ENCODE peak calls at places on chromosomes 4 and X, in four cellular contexts. One of them, this sample, is unnamed.

GRCh38 chr4:184389978-184390518 is 84.3 kb downstream of the IRF2 start:
- DNase-seq in HepG2: no peak
- DNase-seq in H1: no peak
- DNase-seq in K562: no peak
- DNase-seq in this sample: no peak

GRCh38 chr4:7233601-7234000 is 41.3 kb downstream of the SORCS2 start:
- DNase-seq in HepG2: no peak
- DNase-seq in H1: no peak
- DNase-seq in K562: no peak
- DNase-seq in this sample: no peak

GRCh38 chr4:8274772-8275241 is 5.3 kb downstream of the HTRA3 start:
- DNase-seq in HepG2: no peak
- DNase-seq in H1: no peak
- DNase-seq in K562: no peak
- DNase-seq in this sample: no peak

GRCh38 chrX:31420711-31421151 is 348.9 kb upstream of the FTHL17 start:
- DNase-seq in HepG2: no peak
- DNase-seq in H1: no peak
- DNase-seq in K562: no peak
- DNase-seq in this sample: no peak

GRCh38 chr4:1751155-1751918 is 30.0 kb downstream of the TACC3 start:
- DNase-seq in HepG2: no peak
- DNase-seq in H1: no peak
- DNase-seq in K562: no peak
- DNase-seq in this sample: no peak

GRCh38 chr4:133062851-133063250 is 86.2 kb upstream of the PCDH10 start:
- DNase-seq in HepG2: no peak
- DNase-seq in H1: no peak
- DNase-seq in K562: no peak
- DNase-seq in this sample: no peak

GRCh38 chr4:7390366-7390765 is 44.4 kb downstream of the PSAPL1 start:
- DNase-seq in HepG2: no peak
- DNase-seq in H1: no peak
- DNase-seq in K562: no peak
- DNase-seq in this sample: no peak

GRCh38 chr4:6283282-6283681 is 13.6 kb downstream of the WFS1 start:
- DNase-seq in HepG2: no peak
- DNase-seq in H1: no peak
- DNase-seq in K562: no peak
- DNase-seq in this sample: no peak

GRCh38 chr4:138507527-138507926 is 265.4 kb upstream of the SLC7A11 start:
- DNase-seq in HepG2: no peak
- DNase-seq in H1: no peak
- DNase-seq in K562: no peak
- DNase-seq in this sample: peak; percentile 3

GRCh38 chr4:2104556-2105345 is 45.6 kb downstream of the NAT8L start:
- DNase-seq in HepG2: no peak
- DNase-seq in H1: no peak
- DNase-seq in K562: no peak
- DNase-seq in this sample: no peak

GRCh38 chr4:142347241-142347640 is 498.9 kb downstream of the INPP4B start:
- DNase-seq in HepG2: no peak
- DNase-seq in H1: no peak
- DNase-seq in K562: no peak
- DNase-seq in this sample: peak; percentile 13

GRCh38 chr4:139956436-139957107 is 197.4 kb downstream of the MAML3 start:
- DNase-seq in HepG2: no peak
- DNase-seq in H1: no peak
- DNase-seq in K562: no peak
- DNase-seq in this sample: no peak

GRCh38 chrX:110086162-110086915 is 83.4 kb downstream of the TMEM164 start:
- DNase-seq in HepG2: peak; percentile 73
- DNase-seq in H1: no peak
- DNase-seq in K562: no peak
- DNase-seq in this sample: peak; percentile 75

GRCh38 chr4:21522296-21522695 is 426.3 kb downstream of the KCNIP4 start:
- DNase-seq in HepG2: no peak
- DNase-seq in H1: no peak
- DNase-seq in K562: no peak
- DNase-seq in this sample: no peak

GRCh38 chr4:47838445-47838844 is 578 bp upstream of the CORIN start:
- DNase-seq in HepG2: no peak
- DNase-seq in H1: no peak
- DNase-seq in K562: no peak
- DNase-seq in this sample: no peak

GRCh38 chrX:64204252-64204651 is 1.3 kb downstream of the AMER1 start:
- DNase-seq in HepG2: peak; percentile 55
- DNase-seq in H1: no peak
- DNase-seq in K562: no peak
- DNase-seq in this sample: no peak

GRCh38 chrX:41956027-41956426 is 32.7 kb upstream of the CASK start:
- DNase-seq in HepG2: no peak
- DNase-seq in H1: no peak
- DNase-seq in K562: peak; percentile 49
- DNase-seq in this sample: no peak

GRCh38 chrX:51456814-51457213 is 39.6 kb downstream of the NUDT11 start:
- DNase-seq in HepG2: peak; percentile 0
- DNase-seq in H1: no peak
- DNase-seq in K562: no peak
- DNase-seq in this sample: no peak

GRCh38 chrX:64427787-64428186 is 32.5 kb upstream of the MTMR8 start:
- DNase-seq in HepG2: no peak
- DNase-seq in H1: no peak
- DNase-seq in K562: no peak
- DNase-seq in this sample: no peak

GRCh38 chrX:18668468-18668867 is 3.4 kb downstream of the RS1 start:
- DNase-seq in HepG2: no peak
- DNase-seq in H1: no peak
- DNase-seq in K562: no peak
- DNase-seq in this sample: no peak

GRCh38 chr4:102623622-102624021 is 122.5 kb downstream of the NFKB1 start:
- DNase-seq in HepG2: peak; percentile 77
- DNase-seq in H1: no peak
- DNase-seq in K562: peak; percentile 33
- DNase-seq in this sample: peak; percentile 81

DNA sequence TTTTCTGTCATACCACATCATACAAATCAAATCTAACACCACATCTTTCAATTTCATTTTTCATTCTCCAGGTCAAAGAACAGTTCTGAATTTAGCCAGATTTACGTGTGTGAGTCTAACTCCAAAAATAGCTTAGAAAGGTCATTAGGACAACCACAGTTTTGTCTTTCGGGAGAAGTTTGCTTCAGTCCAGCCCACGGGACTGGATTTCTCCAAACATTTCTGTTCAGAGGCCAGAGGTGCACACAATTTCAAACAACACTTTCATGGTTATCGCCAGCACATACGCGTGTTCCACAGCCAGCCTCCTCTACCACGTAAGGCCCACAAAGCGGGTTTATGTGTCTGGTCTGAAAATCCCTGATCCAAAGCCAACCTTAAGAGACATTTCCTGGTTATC is 65.9 kb downstream of the VEGFC start:
- DNase-seq in HepG2: no peak
- DNase-seq in H1: no peak
- DNase-seq in K562: no peak
- DNase-seq in this sample: no peak
- H3K4me2 ChIP-seq in HepG2: no peak overlapping the region
- H3K4me2 ChIP-seq in H1: no peak overlapping the region
- H3K4me2 ChIP-seq in K562: no peak overlapping the region
- H3K4me2 ChIP-seq in this sample: no peak overlapping the region

GRCh38 chr4:76752911-76753494 is 144.9 kb downstream of the SOWAHB start:
- DNase-seq in HepG2: no peak
- DNase-seq in H1: no peak
- DNase-seq in K562: no peak
- DNase-seq in this sample: peak; percentile 29
- TF ChIP-seq PHF8 in HepG2: no peak
- TF ChIP-seq PHF8 in H1: no peak
- TF ChIP-seq PHF8 in K562: no peak
- TF ChIP-seq PHF8 in this sample: no peak

GRCh38 chrX:12372111-12372510 is 233.8 kb downstream of the FRMPD4 start:
- DNase-seq in HepG2: no peak
- DNase-seq in H1: peak; percentile 17
- DNase-seq in K562: no peak
- DNase-seq in this sample: no peak
- H3K4me2 ChIP-seq in HepG2: no peak overlapping the region
- H3K4me2 ChIP-seq in H1: no peak overlapping the region
- H3K4me2 ChIP-seq in K562: no peak overlapping the region
- H3K4me2 ChIP-seq in this sample: no peak overlapping the region

DNA sequence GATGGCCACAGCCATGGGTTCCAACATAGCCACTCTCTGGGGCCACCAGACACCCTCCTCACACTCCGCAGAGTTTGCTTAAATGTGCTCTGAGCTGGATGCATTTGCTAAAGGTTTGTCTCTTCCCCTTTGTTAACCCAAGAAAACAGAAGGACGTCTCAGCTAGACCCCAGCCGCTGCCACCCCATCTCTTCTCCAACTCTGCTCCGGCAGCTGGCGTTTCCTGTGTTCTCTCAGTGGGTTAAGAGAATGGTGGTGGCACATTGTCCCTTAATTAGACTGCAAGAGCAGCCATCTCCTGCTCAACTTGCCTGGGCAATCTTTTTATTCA is 43.7 kb upstream of the FAM9C start:
- DNase-seq in HepG2: no peak
- DNase-seq in H1: no peak
- DNase-seq in K562: no peak
- DNase-seq in this sample: no peak
- TF ChIP-seq PHF8 in HepG2: no peak
- TF ChIP-seq PHF8 in H1: no peak
- TF ChIP-seq PHF8 in K562: no peak
- TF ChIP-seq PHF8 in this sample: no peak

DNA sequence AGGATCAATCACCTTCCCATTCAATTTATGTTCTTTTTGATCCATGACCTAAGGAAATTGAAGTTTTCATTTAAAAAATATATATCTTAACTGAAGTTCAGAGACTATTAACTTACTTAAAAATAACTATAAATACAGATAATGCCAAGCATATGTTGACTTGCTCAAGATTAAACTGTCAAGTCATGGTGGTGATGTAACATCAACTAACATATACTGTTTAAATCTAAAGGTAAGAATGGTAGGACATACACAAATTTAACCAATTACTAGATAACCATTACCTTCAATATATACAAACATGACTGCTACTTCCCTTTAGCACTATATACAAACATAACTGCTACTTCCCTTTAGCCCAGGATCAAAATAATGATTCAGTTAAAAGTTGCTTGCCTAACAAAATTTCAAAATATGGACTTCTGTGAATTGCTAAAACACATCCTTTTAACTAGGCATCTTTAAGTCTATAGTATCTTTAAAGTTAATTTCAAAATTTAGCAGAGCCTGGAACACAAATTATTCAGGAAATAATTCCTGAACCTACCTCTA is 14.9 kb downstream of the HNRNPD start:
- DNase-seq in HepG2: no peak
- DNase-seq in H1: no peak
- DNase-seq in K562: no peak
- DNase-seq in this sample: no peak
- H3K4me2 ChIP-seq in HepG2: no peak overlapping the region
- H3K4me2 ChIP-seq in H1: no peak overlapping the region
- H3K4me2 ChIP-seq in K562: no peak overlapping the region
- H3K4me2 ChIP-seq in this sample: no peak overlapping the region

DNA sequence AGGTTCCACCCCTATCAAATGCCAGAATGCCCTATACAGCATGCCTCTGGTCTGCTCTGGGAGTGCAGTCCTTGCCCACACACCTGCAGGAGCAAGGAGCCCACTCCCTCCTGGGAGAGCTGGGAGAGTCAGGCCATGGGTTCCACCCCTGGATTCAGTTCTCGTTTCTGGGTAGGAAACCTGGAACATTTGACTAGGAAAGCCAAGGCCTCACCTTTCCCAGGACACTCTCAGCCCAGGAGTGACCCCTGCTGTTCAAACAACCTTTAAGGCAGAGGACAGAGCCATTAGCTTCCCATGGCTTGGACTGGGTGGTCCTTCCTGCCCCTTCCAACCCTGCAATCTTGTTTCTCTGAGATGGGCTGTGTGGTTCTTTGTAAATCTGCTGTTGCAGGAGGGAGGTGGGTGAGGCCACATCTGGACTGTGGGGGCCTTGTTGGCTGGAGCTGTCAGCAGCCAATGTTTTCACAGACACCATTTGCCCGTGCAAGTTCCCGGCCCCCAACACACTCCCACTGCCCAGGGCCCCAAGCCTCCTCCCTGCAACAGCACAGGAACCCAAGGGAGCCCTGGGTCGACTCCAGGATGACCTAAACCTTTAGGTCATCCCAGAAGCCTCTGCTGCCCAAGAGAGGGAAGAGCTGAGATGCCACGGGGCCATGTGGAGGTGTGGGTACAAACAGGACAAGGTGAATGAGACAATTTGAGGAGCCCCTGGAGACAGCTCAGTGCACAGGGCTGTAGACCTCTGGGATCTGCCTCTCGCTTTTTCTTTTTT is 104.4 kb downstream of the PJA1 start:
- DNase-seq in HepG2: peak; percentile 21
- DNase-seq in H1: no peak
- DNase-seq in K562: no peak
- DNase-seq in this sample: peak; percentile 23
- TF ChIP-seq PHF8 in HepG2: no peak
- TF ChIP-seq PHF8 in H1: no peak
- TF ChIP-seq PHF8 in K562: no peak
- TF ChIP-seq PHF8 in this sample: no peak

DNA sequence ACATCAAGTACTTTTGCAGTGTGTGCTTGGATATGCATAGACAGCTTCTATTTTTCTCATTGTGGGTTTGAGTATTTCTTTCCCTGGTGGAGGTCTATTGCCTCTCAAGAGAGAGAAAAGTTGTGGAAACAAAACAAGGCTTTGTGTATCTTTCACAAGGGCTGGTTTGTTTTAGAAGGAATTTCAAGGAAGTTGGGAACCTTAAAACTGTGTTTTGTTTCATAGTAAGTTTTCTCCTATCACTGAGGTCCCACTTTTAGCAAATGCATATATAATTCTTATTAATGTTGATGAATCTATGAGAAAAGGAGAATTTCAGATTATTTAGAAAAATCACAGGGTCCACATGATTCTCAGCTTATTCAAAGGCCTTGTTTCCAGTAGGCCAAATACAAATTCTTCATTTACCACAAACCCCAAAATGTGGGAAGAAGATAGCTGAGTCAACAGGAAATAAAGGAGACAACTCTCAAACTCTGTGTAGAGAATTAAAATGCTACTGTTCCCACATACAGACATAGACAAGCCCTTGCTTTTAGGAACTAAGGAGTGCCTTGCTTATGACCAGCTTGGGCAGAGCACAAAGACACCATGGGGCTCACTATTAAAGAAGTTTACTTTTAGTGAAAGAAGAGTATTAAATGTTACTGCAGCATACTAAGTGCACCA is 177.3 kb upstream of the LEF1 start:
- DNase-seq in HepG2: no peak
- DNase-seq in H1: no peak
- DNase-seq in K562: no peak
- DNase-seq in this sample: no peak
- H3K4me2 ChIP-seq in HepG2: no peak overlapping the region
- H3K4me2 ChIP-seq in H1: no peak overlapping the region
- H3K4me2 ChIP-seq in K562: no peak overlapping the region
- H3K4me2 ChIP-seq in this sample: no peak overlapping the region

DNA sequence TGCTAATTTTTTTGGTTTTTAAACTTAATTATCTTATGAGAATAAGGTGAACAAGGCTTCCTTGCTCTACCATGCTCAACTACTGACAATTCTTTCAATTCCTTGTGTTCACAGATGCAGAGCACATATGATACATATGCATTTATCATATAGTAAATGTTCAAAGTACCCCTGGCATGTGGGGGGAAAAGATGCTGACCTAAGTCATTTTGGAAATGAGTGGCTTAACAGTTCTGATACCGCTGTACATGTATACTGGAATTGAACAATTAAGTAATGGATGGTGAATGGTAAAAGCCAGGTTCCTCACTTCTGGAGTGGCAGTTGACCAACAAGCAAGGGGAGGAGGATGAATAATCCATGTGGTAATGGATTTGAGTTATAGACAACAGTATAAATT is 149.6 kb downstream of the NAF1 start:
- DNase-seq in HepG2: no peak
- DNase-seq in H1: no peak
- DNase-seq in K562: no peak
- DNase-seq in this sample: no peak
- TF ChIP-seq PHF8 in HepG2: no peak
- TF ChIP-seq PHF8 in H1: no peak
- TF ChIP-seq PHF8 in K562: no peak
- TF ChIP-seq PHF8 in this sample: no peak